ENCODE peak calls at places on chromosomes 5 and 9, in ten cellular contexts. J is ovary; E is Peyer's patch; W is fibroblast of pulmonary artery; R is heart right ventricle; K is pancreas; G is naive thymus-derived CD4-positive, alpha-beta T cell; D is CD8-positive, alpha-beta T cell; U is CD4-positive, CD25-positive, alpha-beta regulatory T cell; S is fibroblast of mammary gland. C is an unnamed sample.

GRCh38 chr9:108476574-108476973 is 379.2 kb downstream of the ACTL7B start:
- DNase-seq in S (peak; percentile 80), E (no peak), U (no peak), J (no peak), R (no peak), K (no peak), W (peak; percentile 22), D (no peak), G (no peak), C (no peak)

GRCh38 chr5:179217356-179217755 is 127.9 kb downstream of the ADAMTS2 start:
- DNase-seq in S (peak; percentile 53), U (no peak), J (no peak), E (no peak), W (peak; percentile 35), G (no peak), R (no peak), D (no peak), K (no peak), C (no peak)

GRCh38 chr9:87516222-87516930 is 18.7 kb downstream of the DAPK1 start:
- DNase-seq in K (no peak), S (peak; percentile 77), G (no peak), U (no peak), R (peak; percentile 53), E (no peak), D (no peak), J (peak; percentile 65), W (peak; percentile 79), C (no peak)

GRCh38 chr9:114958021-114958846 is 27.8 kb upstream of the TNFSF8 start:
- DNase-seq in U (no peak), S (peak; percentile 50), J (no peak), K (no peak), W (peak; percentile 21), D (no peak), E (no peak), R (peak; percentile 36), G (peak; percentile 3), C (no peak)

GRCh38 chr5:149633671-149634350 is 52.5 kb downstream of the ARHGEF37 start:
- DNase-seq in W (peak; percentile 21), S (peak; percentile 41), U (no peak), G (no peak), E (no peak), J (no peak), K (no peak), R (no peak), D (no peak), C (no peak)

GRCh38 chr9:1319436-1319835 is 269.3 kb downstream of the DMRT2 start:
- DNase-seq in D (no peak), W (no peak), K (no peak), S (no peak), U (no peak), R (no peak), J (no peak), E (no peak), G (no peak), C (no peak)

GRCh38 chr9:87148391-87149237 is 201.3 kb upstream of the GAS1 start:
- DNase-seq in S (peak; percentile 69), K (peak; percentile 86), D (no peak), E (peak; percentile 18), W (peak; percentile 77), R (peak; percentile 88), G (no peak), U (no peak), J (peak; percentile 79), C (no peak)

GRCh38 chr5:65800775-65801174 is 78.8 kb downstream of the NLN start:
- DNase-seq in S (no peak), E (no peak), U (no peak), W (peak; percentile 38), D (no peak), R (no peak), K (no peak), J (no peak), G (no peak), C (no peak)

GRCh38 chr9:132163457-132163875 is 1.6 kb downstream of the NTNG2 start:
- DNase-seq in S (peak; percentile 9), G (no peak), R (no peak), K (peak; percentile 72), E (no peak), W (no peak), J (no peak), U (no peak), D (no peak), C (no peak)

GRCh38 chr9:70988551-70988950 is 132.9 kb downstream of the TRPM3 start:
- DNase-seq in K (no peak), G (no peak), S (no peak), U (no peak), D (no peak), J (no peak), E (no peak), R (no peak), W (no peak), C (no peak)

GRCh38 chr5:90899014-90899604 is 340.5 kb downstream of the ADGRV1 start:
- DNase-seq in R (no peak), U (no peak), K (no peak), J (no peak), D (no peak), E (no peak), G (no peak), W (no peak), S (no peak), C (no peak)

GRCh38 chr9:119758241-119758640 is 389.0 kb upstream of the BRINP1 start:
- DNase-seq in G (no peak), E (no peak), U (no peak), R (no peak), D (no peak), K (no peak), J (no peak), W (no peak), S (no peak), C (no peak)
- H3K4me3 ChIP-seq in G (no peak overlapping the region), E (no peak overlapping the region), U (no peak overlapping the region), R (no peak overlapping the region), D (no peak overlapping the region), K (no peak overlapping the region), J (no peak overlapping the region), W (no peak overlapping the region), S (no peak overlapping the region), C (no peak overlapping the region)

GRCh38 chr9:26833792-26834191 is 58.8 kb downstream of the CAAP1 start:
- DNase-seq in S (no peak), W (no peak), E (no peak), D (no peak), J (no peak), R (no peak), G (no peak), K (no peak), U (no peak), C (no peak)
- H3K4me3 ChIP-seq in S (no peak overlapping the region), W (no peak overlapping the region), E (no peak overlapping the region), D (no peak overlapping the region), J (no peak overlapping the region), R (no peak overlapping the region), G (no peak overlapping the region), K (no peak overlapping the region), U (no peak overlapping the region), C (no peak overlapping the region)

GRCh38 chr5:164498393-164498792 is 993.0 kb downstream of the MAT2B start:
- DNase-seq in D (no peak), G (no peak), K (no peak), R (no peak), E (no peak), S (no peak), U (no peak), W (no peak), J (no peak), C (no peak)
- H3K4me3 ChIP-seq in D (no peak overlapping the region), G (no peak overlapping the region), K (no peak overlapping the region), R (no peak overlapping the region), E (no peak overlapping the region), S (no peak overlapping the region), U (no peak overlapping the region), W (no peak overlapping the region), J (no peak overlapping the region), C (no peak overlapping the region)

GRCh38 chr5:142800776-142801494 is 30.8 kb downstream of the ARHGAP26 start:
- DNase-seq in J (no peak), S (no peak), U (no peak), E (peak; percentile 61), R (no peak), D (peak; percentile 49), W (no peak), G (peak; percentile 68), K (no peak), C (peak; percentile 64)
- H3K4me3 ChIP-seq in J (no peak overlapping the region), S (no peak overlapping the region), U (peak overlapping the region; percentile 77), E (no peak overlapping the region), R (no peak overlapping the region), D (peak overlapping the region; percentile 4), W (no peak overlapping the region), G (peak overlapping the region; percentile 41), K (no peak overlapping the region), C (peak overlapping the region; percentile 28)

GRCh38 chr5:140546851-140547507 is 483 bp upstream of the EIF4EBP3 start:
- DNase-seq in S (peak; percentile 24), E (no peak), R (no peak), K (no peak), U (no peak), G (no peak), J (peak; percentile 50), W (no peak), D (no peak), C (no peak)
- H3K4me3 ChIP-seq in S (peak overlapping the region; percentile 7), E (peak overlapping the region; percentile 65), R (peak overlapping the region; percentile 35), K (no peak overlapping the region), U (peak overlapping the region; percentile 37), G (peak overlapping the region; percentile 83), J (peak overlapping the region; percentile 48), W (no peak overlapping the region), D (peak overlapping the region; percentile 96), C (no peak overlapping the region)

GRCh38 chr9:82152181-82152580 is 163.6 kb downstream of the SPATA31D1 start:
- DNase-seq in R (no peak), G (no peak), U (no peak), W (no peak), K (no peak), E (no peak), S (peak; percentile 89), D (no peak), J (no peak), C (no peak)
- H3K4me3 ChIP-seq in R (no peak overlapping the region), G (no peak overlapping the region), U (no peak overlapping the region), W (no peak overlapping the region), K (no peak overlapping the region), E (no peak overlapping the region), S (no peak overlapping the region), D (no peak overlapping the region), J (no peak overlapping the region), C (no peak overlapping the region)